ENCODE peak calls at places on chromosome 21, in five cellular contexts. M is Calu3, I is lower lobe of right lung, F is AG09319, L is cardiac muscle cell. E is an unnamed sample.

GRCh38 chr21:35825370-35825769 is 235.0 kb downstream of the SETD4 start:
- DNase-seq in M (no peak), L (no peak), I (no peak), F (no peak), E (no peak)

GRCh38 chr21:38988211-38989096 is 182.7 kb downstream of the ETS2 start:
- DNase-seq in I (no peak), M (no peak), L (no peak), F (no peak), E (no peak)

GRCh38 chr21:45880097-45881068 is 101.2 kb upstream of the COL6A1 start:
- DNase-seq in F (no peak), I (peak), M (peak), L (peak), E (peak)

GRCh38 chr21:14880922-14881321 is 183.9 kb downstream of the NRIP1 start:
- DNase-seq in M (no peak), I (no peak), F (no peak), L (peak), E (peak)

GRCh38 chr21:14987370-14988170 is 77.2 kb downstream of the NRIP1 start:
- DNase-seq in L (no peak), M (no peak), F (no peak), I (no peak), E (no peak)

GRCh38 chr21:43789276-43790052 is at the start of gene RRP1:
- DNase-seq in L (peak), M (peak), F (peak), I (peak), E (peak)

GRCh38 chr21:46184625-46185555 is 631 bp upstream of the SPATC1L start:
- DNase-seq in F (no peak), M (peak), I (peak), L (peak), E (peak)

GRCh38 chr21:31289702-31290101 is 54.4 kb downstream of the TIAM1 start:
- DNase-seq in I (no peak), F (no peak), M (no peak), L (no peak), E (no peak)

GRCh38 chr21:45876381-45877159 is 105.0 kb upstream of the COL6A1 start:
- DNase-seq in I (peak), M (no peak), F (no peak), L (no peak), E (no peak)

GRCh38 chr21:14452031-14452778 is 69.3 kb upstream of the HSPA13 start:
- DNase-seq in F (no peak), I (no peak), L (peak), M (no peak), E (peak)

GRCh38 chr21:45264146-45264918 is 23.4 kb downstream of the POFUT2 start:
- DNase-seq in F (no peak), L (no peak), M (no peak), I (no peak), E (no peak)

GRCh38 chr21:45098867-45099266 is 24.5 kb downstream of the ADARB1 start:
- DNase-seq in F (no peak), L (peak), M (no peak), I (no peak), E (peak)

GRCh38 chr21:45988366-45989347 is 7.1 kb downstream of the COL6A1 start:
- DNase-seq in I (no peak), M (no peak), L (no peak), F (no peak), E (no peak)

GRCh38 chr21:42215942-42216725 is 2.8 kb upstream of the ABCG1 start:
- DNase-seq in L (no peak), M (no peak), I (no peak), F (no peak), E (no peak)

GRCh38 chr21:41642399-41642798 is 124.5 kb downstream of the RIPK4 start:
- DNase-seq in L (peak), F (no peak), I (no peak), M (no peak), E (peak)

GRCh38 chr21:28142692-28143091 is 850.0 kb downstream of the LTN1 start:
- DNase-seq in M (no peak), I (no peak), L (peak), F (peak), E (peak)

GRCh38 chr21:42187976-42188653 is 30.8 kb upstream of the ABCG1 start:
- DNase-seq in F (no peak), I (peak), L (peak), M (no peak), E (peak)

GRCh38 chr21:41752231-41752681 is 14.6 kb downstream of the RIPK4 start:
- DNase-seq in F (no peak), I (no peak), L (peak), M (no peak), E (peak)

GRCh38 chr21:46471514-46471913 is 12.8 kb downstream of the DIP2A start:
- DNase-seq in F (no peak), L (no peak), M (no peak), I (no peak), E (no peak)

GRCh38 chr21:46618738-46619369 is 14.0 kb upstream of the S100B start:
- DNase-seq in F (no peak), M (no peak), I (no peak), L (no peak), E (peak)

GRCh38 chr21:40516336-40516735 is 330.6 kb downstream of the DSCAM start:
- DNase-seq in F (no peak), I (no peak), L (no peak), M (no peak), E (no peak)

DNA sequence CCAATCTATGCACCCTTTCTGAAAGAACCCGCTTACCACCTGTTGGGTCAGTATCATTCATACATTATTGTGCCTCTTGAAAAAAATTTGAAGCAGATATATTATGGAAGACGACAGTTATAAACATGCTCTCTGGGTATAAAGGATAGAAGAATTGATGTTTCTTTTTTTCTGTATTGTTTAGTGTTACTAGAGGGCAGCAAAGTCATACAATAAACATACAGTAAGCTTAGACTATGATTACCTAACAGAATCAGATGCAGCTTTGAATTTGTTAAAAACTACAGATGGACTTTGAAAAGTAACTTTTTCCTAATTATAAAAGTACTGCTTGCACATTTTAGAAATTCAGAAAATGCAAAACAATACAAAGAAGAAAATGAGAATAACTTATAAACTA is 11.1 kb upstream of the PAXBP1 start:
- DNase-seq in F (no peak), M (no peak), I (no peak), L (no peak), E (no peak)
- TF ChIP-seq CTCF in F (peak), M (no peak), I (no peak), L (peak), E (peak)

DNA sequence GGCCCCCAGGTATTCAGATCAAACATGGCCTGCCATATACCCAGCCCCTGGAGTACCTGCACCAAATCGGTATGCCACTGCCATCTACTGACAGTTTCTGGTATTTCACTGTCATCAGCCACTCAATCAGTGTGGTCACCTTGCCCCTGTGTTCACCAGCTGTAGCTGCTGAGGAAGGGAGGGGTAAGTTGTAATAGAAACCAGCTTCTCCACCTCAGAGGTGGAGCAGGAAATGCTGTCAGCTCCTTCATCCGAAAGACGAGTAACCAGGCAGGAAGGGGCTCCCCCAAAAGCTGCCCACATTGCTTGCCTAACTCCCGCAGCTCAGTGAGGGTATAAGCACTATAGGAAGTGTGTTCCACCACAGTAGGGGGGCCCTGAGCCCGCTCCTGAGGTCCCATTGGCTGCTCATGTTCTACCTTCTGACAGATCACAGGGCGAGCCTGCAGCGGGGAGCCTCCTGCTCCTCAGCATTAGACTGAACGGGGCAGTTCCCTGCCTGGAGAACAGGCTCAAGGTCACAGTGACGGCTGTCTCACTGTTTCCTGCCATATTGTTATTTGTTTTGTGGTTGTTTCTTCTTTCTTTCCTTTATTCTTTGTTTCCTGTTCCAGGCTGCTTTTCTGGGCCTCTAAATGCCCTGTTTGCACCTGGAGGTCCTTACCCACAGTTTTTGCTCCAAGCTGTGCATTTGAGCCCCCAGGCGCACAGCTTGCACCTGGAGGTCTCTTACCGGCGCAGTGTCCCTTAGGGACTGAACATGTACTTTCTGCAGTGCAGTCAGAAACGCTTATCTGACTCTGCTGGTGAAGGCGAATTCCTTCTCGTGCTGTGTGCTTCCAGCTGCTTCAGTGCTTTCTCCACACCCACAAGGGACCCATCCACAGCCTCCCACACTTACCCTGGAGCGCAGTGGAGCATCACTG is 1638.3 kb downstream of the MRPL39 start:
- DNase-seq in F (no peak), L (no peak), I (no peak), M (peak), E (peak)
- TF ChIP-seq CTCF in F (no peak), L (peak), I (peak), M (peak), E (peak)

DNA sequence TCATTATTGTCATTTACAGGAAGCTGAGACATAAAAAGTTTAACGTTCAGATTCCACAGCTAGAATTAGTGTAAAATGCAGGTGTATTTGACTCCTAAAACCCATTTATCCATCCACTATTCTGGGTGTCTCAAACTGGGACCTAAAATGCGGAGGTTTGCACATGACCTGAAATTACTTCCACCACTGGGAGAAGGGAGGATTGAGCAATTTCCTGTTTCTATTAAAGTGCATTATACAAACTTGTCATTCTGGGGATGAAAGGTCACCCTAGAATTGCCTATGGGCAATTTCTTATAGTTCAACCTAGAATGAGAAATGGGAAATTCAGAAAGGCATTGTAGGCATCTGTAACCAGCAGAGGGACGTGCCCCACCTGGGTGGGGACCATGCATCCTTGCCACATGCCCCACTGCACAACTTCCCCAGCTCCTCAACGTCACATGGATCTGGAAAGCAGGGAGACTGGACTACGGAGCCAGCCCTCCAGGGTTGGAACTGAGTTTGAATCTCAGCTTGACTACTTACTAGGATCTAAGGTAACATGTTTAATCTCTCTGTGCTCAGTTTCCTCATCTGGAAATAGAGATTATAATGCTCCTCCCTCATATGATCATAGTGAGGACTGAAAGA is 47.0 kb downstream of the MRPL39 start:
- DNase-seq in L (peak), I (peak), M (no peak), F (no peak), E (peak)
- TF ChIP-seq CTCF in L (no peak), I (no peak), M (no peak), F (no peak), E (no peak)

DNA sequence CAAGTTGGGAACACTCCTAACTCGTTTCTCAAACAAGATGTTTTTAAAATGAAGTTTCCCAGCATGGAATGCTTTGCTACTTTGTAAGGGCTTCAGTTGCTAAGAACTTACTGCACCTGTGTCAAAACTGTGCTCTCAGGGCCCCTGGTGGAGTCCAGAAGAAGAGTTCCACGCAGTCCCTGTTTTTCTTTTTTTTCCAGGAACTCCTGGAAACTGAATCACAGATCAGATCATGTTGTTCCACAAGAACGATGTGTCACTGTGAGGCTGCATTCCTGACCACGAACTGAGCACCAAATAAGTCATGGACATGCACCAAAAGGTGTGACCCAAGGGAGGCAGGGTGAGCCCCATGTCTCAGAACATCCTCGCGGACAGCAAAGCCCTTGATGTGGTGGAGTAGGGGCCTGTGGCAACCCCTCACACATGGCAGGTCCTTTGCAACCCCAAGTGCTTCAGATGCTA is 257.2 kb downstream of the KCNJ6 start:
- DNase-seq in M (no peak), F (no peak), L (peak), I (no peak), E (peak)
- TF ChIP-seq CTCF in M (no peak), F (peak), L (peak), I (peak), E (peak)

DNA sequence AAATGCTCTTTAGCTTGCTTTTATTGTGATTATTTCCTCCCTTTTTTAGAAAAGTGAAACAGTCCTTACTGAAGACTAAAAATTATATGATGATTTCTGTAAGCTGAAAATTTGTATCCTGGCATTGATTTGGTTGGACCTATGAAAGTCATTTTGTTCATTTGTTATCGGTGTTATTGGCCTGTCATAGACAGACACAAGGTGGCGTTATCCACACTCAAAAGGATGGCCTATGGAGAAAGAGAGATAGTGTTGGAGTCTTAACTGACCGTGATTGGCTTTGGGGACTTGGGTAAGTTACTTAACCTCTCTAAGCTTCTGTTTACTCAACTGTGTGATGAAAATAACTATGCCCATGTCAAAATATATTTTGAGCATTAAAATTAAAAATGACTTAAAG is 203.6 kb upstream of the CHODL start:
- DNase-seq in F (no peak), L (peak), I (no peak), M (no peak), E (peak)
- TF ChIP-seq CTCF in F (no peak), L (peak), I (peak), M (no peak), E (peak)

GRCh38 chr21:34632498-34632897 is 17.6 kb upstream of the RCAN1 start:
- DNase-seq in I (no peak), M (no peak), L (no peak), F (no peak), E (no peak)

GRCh38 chr21:34635307-34635706 is 20.4 kb upstream of the RCAN1 start:
- DNase-seq in M (peak), L (no peak), I (no peak), F (no peak), E (no peak)

GRCh38 chr21:34625194-34625593 is 10.3 kb upstream of the RCAN1 start:
- DNase-seq in M (no peak), L (no peak), I (no peak), F (no peak), E (no peak)

GRCh38 chr21:34626131-34626530 is 11.2 kb upstream of the RCAN1 start:
- DNase-seq in M (no peak), F (no peak), L (no peak), I (no peak), E (no peak)

GRCh38 chr21:34630536-34631143 is 15.7 kb upstream of the RCAN1 start:
- DNase-seq in I (no peak), F (peak), L (peak), M (peak), E (peak)
- TF ChIP-seq CTCF in I (peak), F (peak), L (peak), M (peak), E (peak)

GRCh38 chr21:26952274-26953066 is 14.4 kb downstream of the ADAMTS5 start:
- DNase-seq in M (no peak), I (no peak), L (no peak), F (no peak), E (no peak)
- TF ChIP-seq CTCF in M (no peak), I (no peak), L (no peak), F (no peak), E (no peak)

DNA sequence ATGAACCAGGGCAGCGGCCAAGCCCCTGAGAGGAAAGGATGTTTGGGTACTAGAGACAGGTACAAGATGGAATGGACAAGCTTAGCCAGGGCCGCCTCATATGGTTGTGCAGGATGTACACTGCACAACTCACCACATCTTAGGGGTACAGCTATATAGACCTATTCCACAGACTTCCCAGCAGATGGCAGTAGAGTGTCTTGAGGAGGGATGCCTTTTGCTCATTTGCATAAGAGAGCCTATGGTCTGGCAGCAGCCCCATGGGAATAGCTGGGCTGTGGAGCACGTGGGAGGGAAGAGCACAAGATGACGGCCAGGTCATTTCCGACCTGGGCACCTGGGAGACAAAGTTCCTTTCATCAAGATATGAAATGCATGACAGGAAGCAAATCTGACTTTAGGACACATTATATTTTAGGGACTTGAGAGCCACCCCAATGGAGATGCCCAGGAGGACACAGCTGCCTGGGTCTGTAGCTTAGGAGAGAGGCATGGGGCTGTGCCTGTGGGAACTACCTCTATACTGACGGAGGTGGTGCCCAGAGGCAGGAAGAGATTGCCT is 215.5 kb downstream of the KCNJ6 start:
- DNase-seq in L (peak), I (no peak), F (peak), M (peak), E (peak)
- TF ChIP-seq CTCF in L (peak), I (peak), F (peak), M (peak), E (peak)

E was measured in choroid plexus epithelial cell.